ENCODE peak calls at places on chromosome 13, in six cellular contexts. Z, Q, F, X, P and N are unnamed samples.

GRCh38 chr13:46553886-46554855 is 1.2 kb downstream of the LRCH1 start:
- DNase-seq in Z (peak), Q (peak), F (peak), X (peak), P (no peak), N (peak)

GRCh38 chr13:82976499-82976898 is 905.8 kb downstream of the SLITRK1 start:
- DNase-seq in Z (no peak), Q (no peak), F (no peak), X (no peak), P (no peak), N (no peak)

GRCh38 chr13:18998389-18998788 is 183.2 kb downstream of the TUBA3C start:
- DNase-seq in Z (no peak), Q (no peak), F (no peak), X (no peak), P (no peak), N (no peak)

GRCh38 chr13:36526897-36527296 is 94.6 kb downstream of the CCNA1 start:
- DNase-seq in Z (no peak), Q (peak), F (no peak), X (no peak), P (no peak), N (no peak)

GRCh38 chr13:101626925-101627555 is 174.6 kb downstream of the ITGBL1 start:
- DNase-seq in Z (no peak), Q (no peak), F (no peak), X (no peak), P (peak), N (no peak)

GRCh38 chr13:98252931-98253470 is 75.9 kb upstream of the RNF113B start:
- DNase-seq in Z (no peak), Q (no peak), F (peak), X (no peak), P (no peak), N (no peak)

GRCh38 chr13:94667190-94667589 is 45.2 kb downstream of the SOX21 start:
- DNase-seq in Z (no peak), Q (no peak), F (no peak), X (no peak), P (no peak), N (no peak)

GRCh38 chr13:103031332-103031873 is 34.8 kb downstream of the SLC10A2 start:
- DNase-seq in Z (no peak), Q (no peak), F (no peak), X (no peak), P (peak), N (no peak)

GRCh38 chr13:26075498-26075897 is 23.7 kb upstream of the SHISA2 start:
- DNase-seq in Z (no peak), Q (peak), F (no peak), X (no peak), P (no peak), N (no peak)

GRCh38 chr13:104773775-104774174 is 1707.6 kb upstream of the SLC10A2 start:
- DNase-seq in Z (peak), Q (peak), F (peak), X (peak), P (peak), N (no peak)

GRCh38 chr13:110615322-110616102 is at the start of gene NAXD:
- DNase-seq in Z (peak), Q (peak), F (peak), X (peak), P (peak), N (peak)

GRCh38 chr13:110618167-110618566 is 2.8 kb downstream of the NAXD start:
- DNase-seq in Z (no peak), Q (no peak), F (no peak), X (no peak), P (no peak), N (no peak)

GRCh38 chr13:110617326-110618072 is 2.2 kb downstream of the NAXD start:
- DNase-seq in Z (peak), Q (peak), F (peak), X (no peak), P (no peak), N (no peak)

GRCh38 chr13:110615005-110615321 is 382 bp upstream of the NAXD start:
- DNase-seq in Z (no peak), Q (no peak), F (no peak), X (no peak), P (no peak), N (no peak)

GRCh38 chr13:110616103-110617101 is 1.1 kb downstream of the NAXD start:
- DNase-seq in Z (peak), Q (peak), F (peak), X (peak), P (no peak), N (peak)
- TF ChIP-seq CTCF in Z (peak), Q (peak), F (peak), X (no peak), P (peak), N (no peak)

DNA sequence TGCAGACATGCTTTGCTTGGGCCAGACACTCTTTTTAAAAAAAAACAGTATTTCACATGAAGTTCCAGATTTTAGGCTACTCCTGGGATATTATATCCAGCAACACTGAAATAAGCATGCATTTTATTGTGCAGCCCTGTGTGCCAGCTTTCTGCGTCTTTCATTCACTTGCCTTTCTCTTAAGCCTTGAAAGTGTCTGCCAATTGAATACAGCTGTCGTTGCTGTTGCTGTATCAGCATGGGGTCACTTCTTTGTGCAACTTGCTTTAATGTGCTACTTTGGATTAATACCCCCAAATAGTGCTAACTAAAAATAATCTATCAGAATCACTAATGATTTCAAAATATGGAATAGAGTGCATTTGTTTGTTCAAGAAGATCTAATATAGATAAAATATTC is 657.8 kb downstream of the SLITRK6 start:
- DNase-seq in Z (no peak), Q (peak), F (no peak), X (no peak), P (no peak), N (no peak)
- TF ChIP-seq CREB1 in Z (no peak), Q (no peak), F (no peak), X (no peak), P (no peak), N (no peak)

DNA sequence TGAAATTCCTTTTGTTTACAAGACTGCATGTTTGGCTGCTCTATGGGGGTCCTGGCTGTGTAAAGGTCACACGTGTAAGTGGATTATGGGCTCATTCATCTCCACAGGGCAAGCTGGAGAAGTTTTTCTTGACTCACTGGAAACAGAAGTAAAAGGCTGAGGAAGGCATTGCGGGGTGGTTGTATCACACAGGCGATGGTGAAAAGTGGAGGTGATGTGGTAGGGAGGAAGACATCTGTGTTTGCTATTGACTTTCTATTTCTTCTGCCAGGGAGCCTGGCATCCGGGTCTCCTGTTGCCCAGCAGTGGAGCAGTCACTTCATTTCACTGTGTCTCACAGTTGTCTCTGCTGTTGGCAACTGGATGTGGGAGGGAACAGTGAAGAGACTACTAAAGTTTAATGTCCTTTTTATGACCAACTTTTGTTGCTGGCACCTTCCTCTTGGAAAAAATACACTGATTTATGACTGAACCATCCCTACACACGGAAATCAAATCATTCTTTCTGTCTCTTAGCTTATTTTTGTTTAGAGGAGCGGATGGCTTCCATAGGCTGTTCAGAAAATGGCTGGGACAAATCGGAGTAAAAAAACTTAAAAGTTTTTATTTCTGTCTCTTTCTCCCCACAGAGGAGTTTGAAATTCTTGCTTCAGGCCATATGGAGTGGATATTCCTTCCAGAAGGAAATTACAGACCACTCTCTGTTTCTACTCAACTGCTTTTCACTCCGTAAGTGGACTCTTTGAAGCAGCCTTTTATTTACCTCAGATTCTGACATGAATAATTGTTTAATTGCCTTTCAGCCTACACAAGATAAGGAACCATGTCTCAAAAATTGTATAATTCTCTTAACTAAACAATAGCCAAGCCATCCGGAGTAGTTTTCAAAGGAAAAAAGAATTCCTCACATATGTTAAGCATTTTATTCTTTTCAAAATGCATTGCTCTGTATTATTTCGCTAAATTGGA is 23.9 kb upstream of the MEDAG start:
- DNase-seq in Z (no peak), Q (no peak), F (no peak), X (no peak), P (no peak), N (no peak)
- TF ChIP-seq CTCF in Z (no peak), Q (no peak), F (no peak), X (no peak), P (no peak), N (no peak)

DNA sequence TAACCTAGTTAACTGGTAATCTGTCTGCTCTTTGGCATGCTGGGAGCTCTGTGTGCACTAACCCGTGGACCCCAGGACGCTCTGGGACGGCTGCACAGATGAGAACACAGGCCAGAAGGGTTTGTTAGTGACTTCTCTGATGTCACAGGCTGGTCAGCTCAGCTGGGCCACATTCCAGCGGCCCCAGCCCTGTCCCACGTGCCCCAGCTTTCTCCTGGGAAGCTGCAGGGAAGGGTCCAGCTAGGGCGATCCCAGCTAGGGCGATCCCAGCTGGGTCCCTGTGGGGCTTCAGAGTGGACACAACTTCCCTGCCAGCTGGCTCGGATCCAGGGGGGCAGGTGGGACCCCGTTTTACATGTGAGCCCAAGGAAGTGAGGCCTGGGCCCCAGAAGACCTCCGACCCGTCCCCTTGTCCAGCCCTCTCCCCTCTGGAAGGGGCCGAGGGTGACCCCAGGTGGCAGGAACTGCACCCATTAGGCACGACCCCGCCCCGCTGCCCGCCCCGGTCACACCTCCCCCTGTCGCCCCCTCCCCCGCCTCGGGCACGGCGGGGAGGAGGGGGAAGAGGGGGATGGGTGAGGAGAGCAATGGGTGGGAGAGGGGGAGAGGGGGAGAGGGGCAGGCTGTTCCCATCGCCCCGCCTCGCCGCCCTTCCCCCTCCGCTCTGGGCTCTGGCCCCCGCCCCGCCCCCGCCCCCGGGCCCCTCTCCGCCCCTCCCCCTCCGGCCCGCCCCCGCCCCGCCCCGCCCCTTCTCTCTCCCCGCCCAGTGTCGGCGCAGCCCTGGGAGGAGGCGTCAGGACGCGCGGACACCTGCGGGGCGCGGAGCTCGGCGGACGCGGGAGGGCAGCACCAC is 75.2 kb upstream of the MCF2L start:
- DNase-seq in Z (peak), Q (peak), F (peak), X (peak), P (no peak), N (peak)
- TF ChIP-seq CREB1 in Z (no peak), Q (peak), F (no peak), X (peak), P (no peak), N (no peak)

GRCh38 chr13:21176195-21176981 is at the start of the genes MRPL57 and SKA3:
- DNase-seq in Z (peak), Q (peak), F (peak), X (peak), P (peak), N (peak)
- TF ChIP-seq CTCF in Z (peak), Q (no peak), F (peak), X (no peak), P (no peak), N (no peak)

DNA sequence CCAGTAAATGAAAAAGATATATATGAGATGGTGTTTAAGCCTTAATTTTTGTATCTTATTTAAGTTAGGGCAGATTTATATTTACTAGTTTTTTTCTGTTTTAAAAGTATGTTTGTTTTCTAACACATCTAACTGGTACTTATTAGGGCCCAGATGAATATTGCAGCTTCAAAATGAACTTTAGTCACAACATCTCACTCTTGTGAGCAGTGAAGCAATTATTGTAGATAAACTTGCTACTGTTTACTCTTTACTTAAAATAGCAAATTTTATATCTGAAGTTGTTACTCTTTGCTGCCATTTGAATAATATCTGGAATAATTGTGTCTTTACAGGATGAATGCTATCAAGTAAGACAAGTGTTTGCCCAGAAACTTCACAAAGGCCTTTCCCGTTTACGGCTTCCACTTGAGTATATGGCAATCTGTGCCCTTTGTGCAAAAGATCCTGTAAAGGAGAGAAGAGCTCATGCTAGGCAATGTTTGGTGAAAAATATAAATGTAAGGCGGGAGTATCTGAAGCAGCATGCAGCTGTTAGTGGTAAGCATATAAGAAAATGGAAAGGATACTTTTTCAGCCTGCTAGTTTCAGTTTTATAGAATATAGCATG is 166.8 kb downstream of the PDS5B start:
- DNase-seq in Z (no peak), Q (no peak), F (no peak), X (no peak), P (no peak), N (no peak)
- TF ChIP-seq CREB1 in Z (no peak), Q (no peak), F (no peak), X (no peak), P (no peak), N (no peak)

GRCh38 chr13:78598382-78598781 is 5.0 kb downstream of the POU4F1 start:
- DNase-seq in Z (no peak), Q (no peak), F (no peak), X (no peak), P (no peak), N (no peak)
- TF ChIP-seq CTCF in Z (no peak), Q (no peak), F (no peak), X (no peak), P (no peak), N (no peak)

GRCh38 chr13:86830046-86830445 is 841.1 kb upstream of the SLITRK5 start:
- DNase-seq in Z (no peak), Q (no peak), F (no peak), X (no peak), P (no peak), N (no peak)
- TF ChIP-seq CREB1 in Z (no peak), Q (no peak), F (no peak), X (no peak), P (no peak), N (no peak)

DNA sequence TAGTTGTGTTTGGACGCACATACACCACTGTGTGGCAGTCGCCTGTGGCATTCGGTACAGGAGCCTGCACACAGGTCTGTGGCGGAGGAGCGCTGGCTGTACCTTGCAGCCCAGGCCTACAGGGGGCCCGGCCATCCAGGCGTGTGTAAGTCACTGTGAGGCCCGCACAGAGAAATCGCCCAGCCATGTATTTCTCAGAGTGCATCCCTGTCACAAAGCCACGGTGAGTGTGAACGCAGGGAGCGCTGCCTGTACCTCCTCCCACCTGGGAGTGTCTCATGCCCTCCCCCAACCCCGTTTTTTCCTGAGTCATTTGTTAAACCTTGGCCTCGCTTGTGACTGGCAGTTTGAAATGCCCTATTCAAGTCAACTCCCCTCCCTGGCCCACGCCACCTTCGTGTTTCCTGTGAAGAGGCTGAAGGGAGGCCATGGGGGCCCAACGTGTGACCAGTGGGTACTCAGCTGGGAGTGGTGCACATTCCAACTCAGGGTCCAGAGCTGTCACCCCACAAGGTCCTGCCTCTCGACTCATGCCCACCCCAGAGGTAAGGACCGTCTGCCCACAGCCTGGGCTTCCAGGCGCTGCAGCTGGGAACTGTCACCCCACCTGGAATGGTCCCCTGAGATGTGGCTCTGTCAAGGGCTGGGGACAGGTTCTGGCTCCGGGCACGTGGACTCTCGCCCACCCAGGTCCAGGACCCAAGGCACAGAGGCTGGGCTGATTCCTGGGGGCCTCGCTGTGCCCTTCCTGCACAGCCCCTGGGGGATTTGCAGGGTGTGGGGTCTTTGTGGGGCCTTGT is 11.6 kb upstream of the RASA3 start:
- DNase-seq in Z (peak), Q (peak), F (peak), X (peak), P (no peak), N (peak)
- TF ChIP-seq CTCF in Z (peak), Q (peak), F (peak), X (peak), P (peak), N (no peak)